ENCODE peak calls at places on chromosomes 1 and 21, in six cellular contexts. Z, X, I, K, V and P are unnamed samples.

GRCh38 chr1:33641099-33641830 is 168.8 kb downstream of the ZSCAN20 start:
- DNase-seq in Z (no peak), X (no peak), I (no peak), K (no peak), V (no peak), P (no peak)

GRCh38 chr21:35381743-35382310 is 332.7 kb upstream of the RUNX1 start:
- DNase-seq in Z (no peak), X (no peak), I (no peak), K (no peak), V (no peak), P (no peak)

GRCh38 chr1:207241164-207241934 is 80.1 kb upstream of the CD55 start:
- DNase-seq in Z (no peak), X (no peak), I (no peak), K (no peak), V (no peak), P (no peak)

GRCh38 chr21:34889287-34889536 is 159.9 kb downstream of the RUNX1 start:
- DNase-seq in Z (peak), X (peak), I (no peak), K (no peak), V (peak), P (no peak)

GRCh38 chr1:150009604-150010387 is 730 bp downstream of the OTUD7B start:
- DNase-seq in Z (peak), X (peak), I (peak), K (peak), V (no peak), P (no peak)

GRCh38 chr1:241356519-241357365 is at the start of gene RGS7:
- DNase-seq in Z (peak), X (peak), I (peak), K (no peak), V (peak), P (peak)

GRCh38 chr1:33391669-33392068 is 39.2 kb downstream of the PHC2 start:
- DNase-seq in Z (no peak), X (no peak), I (no peak), K (no peak), V (no peak), P (no peak)

GRCh38 chr1:177981186-177981585 is 11.3 kb upstream of the SEC16B start:
- DNase-seq in Z (no peak), X (no peak), I (no peak), K (no peak), V (no peak), P (no peak)

GRCh38 chr21:38448619-38449186 is 49.6 kb downstream of the ERG start:
- DNase-seq in Z (no peak), X (no peak), I (no peak), K (no peak), V (no peak), P (no peak)

GRCh38 chr1:56063461-56063860 is 515.9 kb downstream of the PLPP3 start:
- DNase-seq in Z (no peak), X (peak), I (no peak), K (no peak), V (no peak), P (no peak)

GRCh38 chr1:157095091-157095490 is 4.5 kb downstream of the ETV3L start:
- DNase-seq in Z (no peak), X (no peak), I (no peak), K (no peak), V (no peak), P (no peak)

GRCh38 chr1:155184351-155184811 is 10.7 kb downstream of the TRIM46 start:
- DNase-seq in Z (peak), X (no peak), I (no peak), K (no peak), V (no peak), P (no peak)

GRCh38 chr1:201214886-201215285 is 24.3 kb downstream of the IGFN1 start:
- DNase-seq in Z (peak), X (no peak), I (no peak), K (no peak), V (peak), P (no peak)

GRCh38 chr1:234975122-234975940 is 153.3 kb downstream of the TOMM20 start:
- DNase-seq in Z (no peak), X (no peak), I (no peak), K (no peak), V (no peak), P (no peak)

GRCh38 chr1:99936071-99936470 is 33.7 kb upstream of the SLC35A3 start:
- DNase-seq in Z (no peak), X (no peak), I (no peak), K (no peak), V (no peak), P (no peak)

GRCh38 chr1:167542109-167543032 is 11.2 kb downstream of the CREG1 start:
- DNase-seq in Z (no peak), X (no peak), I (no peak), K (no peak), V (no peak), P (no peak)

GRCh38 chr1:25771246-25772114 is 28.5 kb upstream of the SELENON start:
- DNase-seq in Z (peak), X (peak), I (no peak), K (peak), V (peak), P (peak)

GRCh38 chr1:115879977-115880376 is 39.1 kb upstream of the NHLH2 start:
- DNase-seq in Z (no peak), X (no peak), I (no peak), K (no peak), V (no peak), P (no peak)
- TF ChIP-seq CTCF in Z (no peak), X (no peak), I (no peak), K (no peak), V (no peak), P (no peak)

GRCh38 chr1:68233202-68233601 is 879 bp upstream of the WLS start:
- DNase-seq in Z (no peak), X (no peak), I (no peak), K (no peak), V (no peak), P (no peak)

GRCh38 chr1:68231627-68232303 is 558 bp downstream of the WLS start:
- DNase-seq in Z (peak), X (peak), I (peak), K (peak), V (peak), P (no peak)

GRCh38 chr1:68230901-68231626 is 1.3 kb downstream of the WLS start:
- DNase-seq in Z (peak), X (peak), I (peak), K (no peak), V (peak), P (no peak)

GRCh38 chr1:68234094-68234493 is 1.8 kb upstream of the WLS start:
- DNase-seq in Z (no peak), X (no peak), I (no peak), K (no peak), V (no peak), P (no peak)

DNA sequence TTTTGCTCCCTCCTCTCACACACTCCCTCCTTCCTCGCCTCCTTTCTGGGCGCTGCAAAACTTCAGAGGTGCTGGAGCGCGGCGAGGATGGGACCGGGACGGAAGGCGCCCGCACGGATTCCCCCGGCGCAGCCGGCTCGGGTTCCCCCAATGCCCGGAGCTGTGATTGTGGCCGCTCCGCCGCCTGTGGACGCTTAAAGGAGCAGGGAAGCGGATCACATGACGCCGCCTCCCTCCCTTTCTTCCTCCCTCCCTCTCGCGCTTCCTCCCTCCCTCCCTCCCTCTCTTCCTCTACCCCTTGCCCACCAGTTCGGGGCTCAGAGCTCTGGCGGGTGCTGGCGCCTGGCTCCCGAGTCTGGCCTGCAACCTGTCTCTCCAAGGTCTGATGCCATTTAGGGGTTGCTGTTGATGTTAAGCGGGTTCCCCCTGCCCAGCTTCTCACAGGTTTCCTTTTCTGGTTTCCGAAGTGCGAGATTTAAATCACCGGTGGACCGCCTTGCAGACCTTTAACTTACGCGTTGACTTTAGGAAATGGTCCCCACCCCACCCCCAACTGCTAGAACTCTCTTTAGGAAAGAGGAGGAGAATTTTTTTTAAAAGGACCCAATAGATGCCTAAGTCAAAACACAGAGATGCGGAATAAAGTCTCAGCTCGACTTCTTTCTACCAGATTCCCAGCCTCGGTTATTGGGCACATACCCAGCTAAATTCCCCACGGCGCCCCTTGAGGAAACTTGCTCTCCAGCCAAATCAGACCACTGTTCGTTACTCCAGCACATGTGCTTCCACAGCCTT is at the start of gene WLS:
- DNase-seq in Z (peak), X (peak), I (peak), K (peak), V (peak), P (peak)
- TF ChIP-seq CTCF in Z (no peak), X (peak), I (no peak), K (peak), V (no peak), P (no peak)

GRCh38 chr1:113455374-113455773 is 65.1 kb downstream of the MAGI3 start:
- DNase-seq in Z (no peak), X (no peak), I (no peak), K (no peak), V (no peak), P (no peak)

GRCh38 chr1:113453771-113454083 is 63.4 kb downstream of the MAGI3 start:
- DNase-seq in Z (no peak), X (no peak), I (no peak), K (no peak), V (no peak), P (no peak)

GRCh38 chr1:113456967-113457366 is 66.7 kb downstream of the MAGI3 start:
- DNase-seq in Z (peak), X (no peak), I (no peak), K (peak), V (no peak), P (no peak)

GRCh38 chr1:113451710-113452109 is 61.4 kb downstream of the MAGI3 start:
- DNase-seq in Z (no peak), X (no peak), I (no peak), K (no peak), V (no peak), P (no peak)

GRCh38 chr1:113452921-113453770 is 62.8 kb downstream of the MAGI3 start:
- DNase-seq in Z (peak), X (no peak), I (no peak), K (no peak), V (no peak), P (no peak)
- TF ChIP-seq CTCF in Z (peak), X (peak), I (no peak), K (peak), V (no peak), P (peak)

GRCh38 chr1:236761397-236762132 is 33.5 kb upstream of the MTR start:
- DNase-seq in Z (no peak), X (no peak), I (no peak), K (no peak), V (no peak), P (no peak)
- TF ChIP-seq CTCF in Z (no peak), X (no peak), I (no peak), K (no peak), V (no peak), P (no peak)

GRCh38 chr1:115337633-115338456 is at the start of gene NGF:
- DNase-seq in Z (no peak), X (peak), I (no peak), K (no peak), V (peak), P (peak)
- TF ChIP-seq CTCF in Z (no peak), X (peak), I (no peak), K (no peak), V (no peak), P (no peak)

DNA sequence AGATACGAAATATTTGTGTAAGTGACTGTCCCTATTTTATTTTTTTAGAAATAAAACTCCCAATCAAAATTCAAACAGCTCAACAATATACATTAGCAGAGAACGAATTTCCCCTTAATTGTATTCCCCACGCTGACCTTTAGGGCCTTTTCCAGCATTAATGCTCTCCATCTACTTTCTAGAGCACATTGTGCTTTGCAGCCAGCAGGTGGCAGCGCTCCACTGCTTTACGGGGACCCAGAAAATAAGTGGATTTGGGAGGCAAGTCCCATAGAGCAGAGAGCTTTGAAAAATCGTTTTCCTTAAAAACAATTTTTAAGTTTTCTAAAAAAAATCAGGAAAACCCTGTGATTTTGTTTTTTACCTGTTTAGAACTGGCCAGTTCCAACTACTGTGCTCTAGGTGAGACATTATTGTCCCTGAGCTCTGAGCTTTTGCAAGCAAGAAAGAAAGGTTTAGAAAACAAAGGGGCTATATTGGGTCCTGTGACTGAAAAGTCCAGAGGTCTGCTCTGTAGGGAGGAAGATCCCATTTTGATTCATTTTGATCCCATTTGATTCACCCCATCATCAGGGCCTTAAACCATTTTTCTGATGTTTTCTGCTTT is 144.4 kb upstream of the ZNF644 start:
- DNase-seq in Z (peak), X (peak), I (no peak), K (peak), V (peak), P (peak)
- TF ChIP-seq CTCF in Z (no peak), X (peak), I (no peak), K (peak), V (peak), P (peak)

GRCh38 chr1:47262787-47263413 is 30.9 kb upstream of the TAL1 start:
- DNase-seq in Z (peak), X (no peak), I (no peak), K (peak), V (no peak), P (peak)
- TF ChIP-seq CTCF in Z (peak), X (peak), I (peak), K (peak), V (peak), P (peak)

GRCh38 chr1:172533511-172534116 is 664 bp downstream of the SUCO start:
- DNase-seq in Z (peak), X (no peak), I (no peak), K (peak), V (no peak), P (peak)
- TF ChIP-seq CTCF in Z (no peak), X (no peak), I (no peak), K (no peak), V (no peak), P (no peak)